ENCODE peak calls at places on chromosomes 12 and 14, in nine cellular contexts. Q is AG09309; H is RWPE1; A is GF-D8; M is activated CD4-positive, alpha-beta T cell treated with anti-CD3 and anti-CD28 coated beads, Interleukin-2, amount 50 U/mL, for 48 hours; J is activated CD8-positive, alpha-beta T cell treated with anti-CD3 and anti-CD28 coated beads for 36 hours; O is CD4-positive, alpha-beta T cell; K is GM10248; X is Kasumi-1. G is an unnamed sample.

GRCh38 chr14:98769326-98769725 is 502.7 kb downstream of the BCL11B start:
- DNase-seq in X (no peak), H (no peak), O (no peak), A (no peak), Q (no peak), J (no peak), M (no peak), K (no peak), G (no peak)

GRCh38 chr12:12646483-12647072 is 34.9 kb downstream of the CREBL2 start:
- DNase-seq in K (peak), A (no peak), X (no peak), O (no peak), H (no peak), Q (no peak), M (no peak), J (no peak), G (no peak)

GRCh38 chr14:57486767-57487379 is 6.8 kb downstream of the CCDC198 start:
- DNase-seq in K (no peak), Q (no peak), J (no peak), O (no peak), M (no peak), H (peak), X (peak), A (no peak), G (no peak)

GRCh38 chr14:92513966-92514843 is 624 bp downstream of the RIN3 start:
- DNase-seq in X (no peak), A (no peak), Q (no peak), K (peak), J (peak), O (peak), H (peak), M (peak), G (peak)

GRCh38 chr14:23284654-23285529 is 1.0 kb downstream of the HOMEZ start:
- DNase-seq in O (no peak), X (peak), K (peak), J (peak), Q (no peak), H (peak), M (peak), A (no peak), G (no peak)

GRCh38 chr12:12685305-12685704 is 10.7 kb downstream of the GPR19 start:
- DNase-seq in M (no peak), J (no peak), X (no peak), K (no peak), O (no peak), A (no peak), Q (no peak), H (no peak), G (no peak)

GRCh38 chr14:87264796-87265195 is 728.2 kb downstream of the GALC start:
- DNase-seq in K (no peak), J (no peak), A (no peak), H (no peak), X (peak), Q (no peak), M (no peak), O (no peak), G (no peak)

GRCh38 chr12:23356440-23356839 is 593.0 kb downstream of the SOX5 start:
- DNase-seq in Q (no peak), H (no peak), M (no peak), O (no peak), A (no peak), K (no peak), J (no peak), X (no peak), G (no peak)

GRCh38 chr12:90233168-90234100 is 524.8 kb upstream of the ATP2B1 start:
- DNase-seq in J (no peak), X (no peak), M (no peak), O (no peak), H (no peak), Q (peak), K (no peak), A (no peak), G (no peak)

GRCh38 chr14:73567951-73568885 is 795 bp upstream of the ACOT2 start:
- DNase-seq in X (peak), J (peak), A (no peak), K (no peak), O (no peak), H (no peak), M (peak), Q (no peak), G (no peak)